ENCODE peak calls at places on chromosome 19, in ten cellular contexts. O is tibial nerve, J is Calu3, N is psoas muscle, W is fibroblast of the aortic adventitia, C is foreskin keratinocyte, S is GM12864, F is OCI-LY7, D is cardiac muscle cell, H is left ventricle myocardium inferior. U is an unnamed sample.

GRCh38 chr19:31284621-31285020 is 64.6 kb downstream of the TSHZ3 start:
- DNase-seq in O (no peak), J (no peak), N (no peak), W (no peak), C (no peak), S (no peak), F (no peak), D (no peak), H (no peak), U (no peak)

GRCh38 chr19:18091217-18091608 is 4.5 kb upstream of the IL12RB1 start:
- DNase-seq in O (no peak), J (no peak), N (peak), W (no peak), C (no peak), S (peak), F (peak), D (no peak), H (peak), U (peak)

GRCh38 chr19:43148233-43148632 is 38.1 kb downstream of the PSG5 start:
- DNase-seq in O (no peak), J (no peak), N (no peak), W (peak), C (peak), S (no peak), F (no peak), D (peak), H (no peak), U (no peak)

GRCh38 chr19:8654591-8655339 is 24.3 kb downstream of the NFILZ start:
- DNase-seq in O (no peak), J (peak), N (peak), W (peak), C (peak), S (no peak), F (peak), D (peak), H (peak), U (peak)

GRCh38 chr19:31144471-31144870 is 204.8 kb downstream of the TSHZ3 start:
- DNase-seq in O (no peak), J (no peak), N (no peak), W (no peak), C (no peak), S (no peak), F (no peak), D (no peak), H (no peak), U (no peak)

GRCh38 chr19:47490847-47491246 is 6.8 kb upstream of the KPTN start:
- DNase-seq in O (no peak), J (no peak), N (no peak), W (no peak), C (no peak), S (no peak), F (peak), D (no peak), H (no peak), U (no peak)

GRCh38 chr19:4935449-4935848 is 26.1 kb downstream of the UHRF1 start:
- DNase-seq in O (no peak), J (no peak), N (no peak), W (no peak), C (no peak), S (no peak), F (no peak), D (no peak), H (no peak), U (no peak)

GRCh38 chr19:55365922-55366321 is 2.9 kb upstream of the GARIN5B start:
- DNase-seq in O (no peak), J (no peak), N (no peak), W (no peak), C (no peak), S (no peak), F (no peak), D (no peak), H (no peak), U (no peak)

GRCh38 chr19:39679791-39680168 is 24.1 kb downstream of the LGALS16 start:
- DNase-seq in O (no peak), J (no peak), N (no peak), W (no peak), C (no peak), S (peak), F (no peak), D (no peak), H (no peak), U (peak)

GRCh38 chr19:3045885-3046603 is 16.3 kb downstream of the TLE5 start:
- DNase-seq in O (no peak), J (no peak), N (no peak), W (no peak), C (no peak), S (no peak), F (no peak), D (no peak), H (no peak), U (no peak)

GRCh38 chr19:38362076-38362945 is 12.1 kb upstream of the PSMD8 start:
- DNase-seq in O (peak), J (peak), N (peak), W (peak), C (peak), S (peak), F (peak), D (peak), H (peak), U (peak)
- TF ChIP-seq CTCF in O (no peak), J (no peak), N (no peak), W (no peak), C (no peak), S (no peak), F (peak), D (no peak), H (no peak), U (no peak)

GRCh38 chr19:1354496-1355257 is 29.0 kb upstream of the NDUFS7 start:
- DNase-seq in O (peak), J (peak), N (peak), W (peak), C (peak), S (peak), F (peak), D (peak), H (peak), U (peak)
- TF ChIP-seq CTCF in O (no peak), J (no peak), N (peak), W (no peak), C (peak), S (no peak), F (peak), D (peak), H (peak), U (no peak)

DNA sequence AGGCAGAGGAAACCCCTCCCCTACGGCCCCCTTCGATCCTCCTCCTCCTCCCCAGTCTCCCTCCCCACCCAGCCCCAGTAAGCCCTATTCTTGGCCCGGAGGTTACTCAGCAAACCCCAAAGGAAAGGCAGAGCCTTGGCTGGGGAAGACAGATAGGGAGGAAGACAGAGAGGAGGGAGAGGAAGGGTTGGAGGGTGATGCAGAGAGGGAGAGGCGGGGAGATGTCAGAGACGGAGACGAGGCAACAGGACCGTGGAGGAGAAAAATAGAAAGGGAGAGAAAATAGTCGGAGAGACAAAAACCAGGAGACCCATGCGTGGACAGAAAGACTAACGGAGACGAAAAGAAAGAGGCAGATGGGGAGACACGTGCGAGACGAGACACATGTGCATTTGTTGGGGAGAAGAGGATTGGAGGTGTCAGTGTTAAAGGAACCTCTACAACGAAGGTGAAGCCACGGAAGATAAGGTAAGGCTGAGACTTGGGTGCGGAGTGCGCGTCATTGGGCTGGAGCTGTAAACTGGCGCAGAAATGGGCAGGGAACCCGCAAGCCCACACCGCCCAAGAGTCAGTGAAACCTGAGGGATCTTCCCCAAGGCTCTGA is 2.9 kb downstream of the TGFB1 start:
- DNase-seq in O (no peak), J (no peak), N (no peak), W (peak), C (peak), S (no peak), F (no peak), D (peak), H (no peak), U (no peak)
- TF ChIP-seq CTCF in O (no peak), J (no peak), N (no peak), W (no peak), C (no peak), S (no peak), F (no peak), D (no peak), H (no peak), U (no peak)

GRCh38 chr19:13282486-13283065 is 132.4 kb downstream of the IER2 start:
- DNase-seq in O (no peak), J (no peak), N (no peak), W (no peak), C (no peak), S (no peak), F (no peak), D (no peak), H (no peak), U (no peak)

GRCh38 chr19:13286195-13286985 is 136.2 kb downstream of the IER2 start:
- DNase-seq in O (no peak), J (no peak), N (no peak), W (no peak), C (no peak), S (no peak), F (no peak), D (no peak), H (no peak), U (no peak)

GRCh38 chr19:13283871-13284270 is 133.7 kb downstream of the IER2 start:
- DNase-seq in O (no peak), J (no peak), N (no peak), W (no peak), C (no peak), S (no peak), F (no peak), D (no peak), H (no peak), U (no peak)

GRCh38 chr19:13281567-13282291 is 131.5 kb downstream of the IER2 start:
- DNase-seq in O (no peak), J (no peak), N (no peak), W (no peak), C (no peak), S (no peak), F (no peak), D (no peak), H (no peak), U (no peak)

GRCh38 chr19:13284929-13285928 is 135.0 kb downstream of the IER2 start:
- DNase-seq in O (no peak), J (no peak), N (no peak), W (no peak), C (no peak), S (no peak), F (no peak), D (no peak), H (no peak), U (no peak)
- TF ChIP-seq CTCF in O (no peak), J (no peak), N (no peak), W (no peak), C (no peak), S (no peak), F (no peak), D (no peak), H (no peak), U (no peak)

GRCh38 chr19:51703655-51704515 is 10.8 kb downstream of the SPACA6 start:
- DNase-seq in O (peak), J (peak), N (peak), W (peak), C (peak), S (peak), F (peak), D (peak), H (peak), U (peak)
- TF ChIP-seq CTCF in O (peak), J (peak), N (peak), W (peak), C (peak), S (peak), F (peak), D (peak), H (peak), U (peak)

U was measured in GM20000.